ENCODE peak calls at places on chromosomes 4 and X, in five cellular contexts. U is A549, A is tibial nerve, F is uterus, R is esophagus muscularis mucosa. Y is an unnamed sample. For H3K4me1, the result is how much of the 10 kb centered on the place peaks cover.

GRCh38 chr4:18075823-18076433 is 54.4 kb upstream of the LCORL start:
- DNase-seq in U (no peak), A (no peak), F (peak), R (no peak), Y (peak)

GRCh38 chr4:37244583-37245390 is at the start of gene NWD2:
- DNase-seq in U (no peak), A (no peak), F (no peak), R (no peak), Y (peak)

GRCh38 chr4:113312529-113312928 is 263.1 kb downstream of the ANK2 start:
- DNase-seq in U (no peak), A (no peak), F (no peak), R (no peak), Y (no peak)

GRCh38 chrX:30607155-30607554 is 29.6 kb upstream of the TASL start:
- DNase-seq in U (no peak), A (no peak), F (no peak), R (no peak), Y (no peak)

GRCh38 chr4:164252286-164252685 is 501.6 kb upstream of the SMIM31 start:
- DNase-seq in U (no peak), A (no peak), F (no peak), R (no peak), Y (no peak)

GRCh38 chr4:135949926-135950325 is 1582.4 kb downstream of the PCDH18 start:
- DNase-seq in U (no peak), A (no peak), F (no peak), R (no peak), Y (no peak)

GRCh38 chr4:69831646-69832325 is 28.2 kb downstream of the SULT1E1 start:
- DNase-seq in U (no peak), A (no peak), F (no peak), R (no peak), Y (peak)

GRCh38 chrX:143296521-143296920 is 220.8 kb downstream of the SPANXN3 start:
- DNase-seq in U (no peak), A (no peak), F (no peak), R (no peak), Y (no peak)

GRCh38 chrX:135436456-135436855 is 14.7 kb downstream of the SMIM10L2A start:
- DNase-seq in U (no peak), A (no peak), F (no peak), R (no peak), Y (no peak)

GRCh38 chrX:49199906-49200771 is at the start of gene SYP:
- DNase-seq in U (peak), A (peak), F (peak), R (peak), Y (peak)

GRCh38 chr4:147732516-147733193 is 767 bp downstream of the ARHGAP10 start:
- DNase-seq in U (peak), A (no peak), F (peak), R (no peak), Y (peak)

GRCh38 chr4:54165438-54165837 is 63.7 kb upstream of the PDGFRA start:
- DNase-seq in U (no peak), A (no peak), F (no peak), R (no peak), Y (no peak)

GRCh38 chr4:75708218-75708691 is 16.1 kb upstream of the USO1 start:
- DNase-seq in U (no peak), A (no peak), F (no peak), R (no peak), Y (peak)

GRCh38 chrX:37779857-37780256 is at the start of gene CYBB:
- DNase-seq in U (no peak), A (no peak), F (no peak), R (no peak), Y (no peak)

DNA sequence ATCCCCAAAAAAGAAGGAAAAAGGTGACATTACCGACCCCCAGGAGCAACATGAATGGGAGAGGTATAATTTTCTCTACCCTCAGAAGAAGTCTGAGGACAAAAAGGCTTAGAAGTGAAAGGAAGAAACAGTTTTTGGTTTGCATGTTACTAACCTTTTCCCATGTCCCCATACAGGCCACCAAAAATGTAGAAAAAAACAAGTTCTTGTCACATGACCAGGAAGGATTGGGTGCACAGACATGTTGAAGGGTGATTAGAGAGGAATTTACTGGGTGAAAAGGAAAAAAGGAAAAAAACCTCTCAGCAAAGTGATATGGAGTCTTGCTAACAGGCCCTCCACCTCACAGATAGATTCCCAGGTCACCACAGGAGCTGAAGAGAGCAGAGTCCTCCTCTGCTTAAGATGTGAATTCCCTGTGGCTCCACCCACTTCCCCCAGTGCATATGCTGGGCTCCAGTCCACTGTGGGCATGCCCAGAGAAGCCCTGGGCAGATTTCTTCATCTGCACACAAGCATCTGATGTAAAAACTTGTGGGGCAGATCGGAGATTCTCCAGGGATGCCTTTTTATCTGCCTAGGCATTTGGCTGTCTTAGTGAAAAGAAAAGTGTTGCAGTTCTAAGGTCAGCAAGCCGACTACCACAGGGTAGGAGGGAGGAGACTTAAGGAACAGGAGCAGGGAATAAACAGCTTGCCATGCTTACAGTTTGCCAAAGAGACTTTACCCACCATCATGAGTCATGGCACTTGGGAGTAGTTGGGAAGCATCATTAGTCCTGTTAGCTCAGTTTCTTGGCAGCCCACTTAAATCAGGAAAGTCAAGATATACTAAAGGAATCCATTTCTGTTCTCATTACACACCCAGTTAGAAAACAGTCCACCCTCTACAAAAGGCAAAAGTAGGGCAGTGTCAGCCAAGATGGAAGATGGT is 25.0 kb upstream of the PASD1 start:
- DNase-seq in U (no peak), A (no peak), F (no peak), R (no peak), Y (no peak)
- TF ChIP-seq POLR2A in U (no peak), A (no peak), F (no peak), R (no peak), Y (no peak)

DNA sequence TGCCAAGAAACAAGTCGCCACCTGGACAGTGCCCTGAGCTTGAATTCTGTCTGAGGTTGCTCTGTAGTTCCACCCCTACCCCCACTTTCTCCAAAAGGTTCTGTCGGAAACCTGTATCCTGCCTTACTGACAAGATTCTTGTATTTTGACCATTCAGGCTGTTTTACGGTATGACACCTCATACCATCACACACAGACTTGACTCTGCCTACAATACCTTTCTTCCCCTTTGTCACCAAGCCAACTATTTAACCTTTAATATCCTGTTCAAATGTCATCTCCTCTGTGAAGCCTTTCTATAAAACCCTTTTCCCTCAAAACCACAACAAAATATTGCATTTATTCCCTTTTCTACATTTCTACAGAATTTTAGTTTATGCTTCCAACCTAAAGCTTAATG is 161.9 kb downstream of the VSIG4 start:
- DNase-seq in U (no peak), A (no peak), F (no peak), R (no peak), Y (no peak)
- H3K4me1 ChIP-seq in U (under half), A (under half), F (under half), R (under half), Y (under half)

GRCh38 chrX:70979136-70979762 is 48.4 kb upstream of the SLC7A3 start:
- DNase-seq in U (peak), A (no peak), F (no peak), R (no peak), Y (no peak)
- TF ChIP-seq CTCF in U (peak), A (no peak), F (peak), R (peak), Y (no peak)

DNA sequence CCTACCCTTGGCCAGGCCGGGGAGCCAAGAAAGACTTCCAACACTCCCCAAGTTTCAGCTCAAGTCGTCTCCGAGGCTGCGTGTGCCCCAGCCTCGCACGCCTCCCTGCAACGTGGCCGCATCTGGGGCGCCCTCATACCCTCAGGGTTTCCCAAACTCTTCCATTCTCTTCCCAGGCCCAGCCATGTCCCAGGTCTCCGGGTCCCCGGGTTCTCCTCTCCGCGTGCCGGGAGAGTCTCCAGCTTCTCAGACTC is 312 bp upstream of the STK26 start:
- DNase-seq in U (peak), A (no peak), F (no peak), R (no peak), Y (no peak)
- TF ChIP-seq POLR2A in U (no peak), A (no peak), F (no peak), R (no peak), Y (no peak)

DNA sequence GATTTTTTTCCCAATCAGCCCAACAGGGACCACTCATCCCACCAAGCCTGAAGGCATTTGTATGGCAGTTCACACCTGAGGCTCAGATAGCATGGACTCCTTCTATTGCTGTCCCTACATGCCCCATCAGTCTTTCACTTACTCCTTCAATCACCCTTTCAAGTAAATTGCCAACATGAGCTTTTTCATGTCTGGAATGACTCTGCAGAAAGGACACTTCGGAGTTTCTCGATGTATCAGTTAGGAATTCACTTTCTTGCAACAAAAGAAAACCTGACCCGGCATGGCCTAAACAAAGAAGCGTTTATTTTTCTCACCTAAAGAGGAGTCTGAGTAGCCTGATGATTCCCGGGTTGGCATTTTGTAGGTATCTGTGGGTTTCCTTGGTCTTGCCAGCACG is 38.6 kb downstream of the RXFP1 start:
- DNase-seq in U (no peak), A (no peak), F (no peak), R (no peak), Y (no peak)
- H3K4me1 ChIP-seq in U (under half), A (under half), F (under half), R (under half), Y (under half)

GRCh38 chrX:26918633-26919032 is 544.5 kb downstream of the PPP4R3C start:
- DNase-seq in U (no peak), A (no peak), F (no peak), R (no peak), Y (no peak)
- TF ChIP-seq CTCF in U (no peak), A (no peak), F (no peak), R (no peak), Y (no peak)

GRCh38 chrX:41445781-41446358 is 1.3 kb upstream of the NYX start:
- DNase-seq in U (no peak), A (no peak), F (no peak), R (no peak), Y (no peak)

GRCh38 chrX:41447897-41448296 is 754 bp downstream of the NYX start:
- DNase-seq in U (no peak), A (no peak), F (no peak), R (no peak), Y (no peak)

GRCh38 chrX:41442824-41443560 is 4.2 kb upstream of the NYX start:
- DNase-seq in U (no peak), A (no peak), F (no peak), R (no peak), Y (no peak)

GRCh38 chrX:41445171-41445570 is 2.0 kb upstream of the NYX start:
- DNase-seq in U (no peak), A (no peak), F (no peak), R (no peak), Y (no peak)

GRCh38 chrX:41441934-41442823 is 5.0 kb upstream of the NYX start:
- DNase-seq in U (peak), A (peak), F (peak), R (peak), Y (peak)
- TF ChIP-seq POLR2A in U (peak), A (peak), F (no peak), R (no peak), Y (peak)

DNA sequence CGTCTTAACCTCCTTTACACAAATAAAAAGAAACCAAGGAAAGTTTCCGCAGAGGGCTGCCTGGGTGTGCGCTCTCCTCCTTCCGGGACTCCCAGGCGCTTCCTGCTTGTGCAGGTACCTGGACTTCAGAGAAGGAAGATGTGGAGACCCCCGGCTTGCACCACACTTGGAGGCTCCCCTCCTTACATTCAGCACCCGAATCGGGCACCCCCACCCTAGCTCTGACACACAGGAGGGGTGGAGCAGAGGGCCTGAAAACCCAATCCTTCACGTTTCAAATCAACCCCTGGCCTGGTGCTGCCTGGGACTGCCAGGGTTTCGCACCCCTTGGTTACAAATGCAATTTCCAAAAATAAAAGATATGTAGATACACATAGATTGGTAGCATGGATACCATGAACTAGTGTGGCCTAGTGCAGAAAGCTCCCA is 3.1 kb downstream of the NKX3-2 start:
- DNase-seq in U (no peak), A (no peak), F (no peak), R (peak), Y (no peak)
- H3K4me1 ChIP-seq in U (under half), A (under half), F (under half), R (under half), Y (under half)

Y was measured in transverse colon.